ENCODE peak calls at places on chromosomes 7 and 10, in nine cellular contexts. K, D, A, H, P, U, F, J and S are unnamed samples.

GRCh38 chr10:44673245-44673999 is 237.7 kb upstream of the TMEM72 start:
- DNase-seq in K (no peak), D (no peak), A (no peak), H (no peak), P (no peak), U (no peak), F (no peak), J (no peak), S (no peak)

GRCh38 chr7:27329917-27330316 is 87.3 kb downstream of the EVX1 start:
- DNase-seq in K (no peak), D (no peak), A (no peak), H (no peak), P (no peak), U (peak), F (no peak), J (no peak), S (no peak)

GRCh38 chr7:155884225-155885161 is 72.2 kb upstream of the SHH start:
- DNase-seq in K (peak), D (no peak), A (no peak), H (no peak), P (no peak), U (no peak), F (no peak), J (no peak), S (no peak)

GRCh38 chr7:124459101-124460052 is 306.2 kb downstream of the GPR37 start:
- DNase-seq in K (no peak), D (no peak), A (no peak), H (no peak), P (no peak), U (no peak), F (no peak), J (no peak), S (no peak)

GRCh38 chr10:46549171-46550075 is 7.0 kb downstream of the GPRIN2 start:
- DNase-seq in K (peak), D (no peak), A (peak), H (no peak), P (peak), U (no peak), F (no peak), J (no peak), S (no peak)

GRCh38 chr7:32158076-32158475 is 87.9 kb upstream of the PDE1C start:
- DNase-seq in K (no peak), D (no peak), A (no peak), H (no peak), P (no peak), U (no peak), F (no peak), J (no peak), S (peak)

GRCh38 chr7:44279731-44280505 is 45.5 kb downstream of the CAMK2B start:
- DNase-seq in K (peak), D (no peak), A (peak), H (no peak), P (peak), U (no peak), F (no peak), J (no peak), S (no peak)

GRCh38 chr7:98870807-98871491 is 1.1 kb upstream of the TMEM130 start:
- DNase-seq in K (peak), D (no peak), A (no peak), H (no peak), P (peak), U (no peak), F (no peak), J (no peak), S (no peak)

GRCh38 chr7:36289833-36290661 is 99.6 kb upstream of the ANLN start:
- DNase-seq in K (no peak), D (no peak), A (no peak), H (no peak), P (no peak), U (no peak), F (no peak), J (no peak), S (no peak)